ENCODE peak calls at places on chromosomes 13 and 19, in five cellular contexts. One of them, this sample, is unnamed.

GRCh38 chr19:9054768-9055167 is 32.1 kb upstream of the OR1M1 start:
- DNase-seq in AG04450: no peak
- DNase-seq in fibroblast of lung: no peak
- DNase-seq in fibroblast of pulmonary artery: no peak
- DNase-seq in sigmoid colon: no peak
- DNase-seq in this sample: no peak

GRCh38 chr13:112608212-112608611 is 20.3 kb upstream of the TUBGCP3 start:
- DNase-seq in fibroblast of pulmonary artery: no peak
- DNase-seq in sigmoid colon: no peak
- DNase-seq in fibroblast of lung: no peak
- DNase-seq in AG04450: no peak
- DNase-seq in this sample: no peak

GRCh38 chr19:13008926-13009787 is 13.9 kb downstream of the NFIX start:
- DNase-seq in AG04450: no peak
- DNase-seq in sigmoid colon: no peak
- DNase-seq in fibroblast of lung: no peak
- DNase-seq in fibroblast of pulmonary artery: no peak
- DNase-seq in this sample: no peak

GRCh38 chr13:30165791-30166190 is 141.6 kb downstream of the KATNAL1 start:
- DNase-seq in sigmoid colon: no peak
- DNase-seq in AG04450: no peak
- DNase-seq in fibroblast of lung: no peak
- DNase-seq in fibroblast of pulmonary artery: peak; percentile 29
- DNase-seq in this sample: no peak

GRCh38 chr13:70835349-70835748 is 727.1 kb upstream of the KLHL1 start:
- DNase-seq in fibroblast of pulmonary artery: no peak
- DNase-seq in AG04450: no peak
- DNase-seq in sigmoid colon: no peak
- DNase-seq in fibroblast of lung: no peak
- DNase-seq in this sample: no peak

GRCh38 chr13:24668955-24669354 is 11.3 kb upstream of the ATP12A start:
- DNase-seq in fibroblast of pulmonary artery: no peak
- DNase-seq in fibroblast of lung: no peak
- DNase-seq in sigmoid colon: no peak
- DNase-seq in AG04450: no peak
- DNase-seq in this sample: no peak

GRCh38 chr13:52644108-52644507 is 1.9 kb downstream of the HNRNPA1L2 start:
- DNase-seq in sigmoid colon: no peak
- DNase-seq in AG04450: no peak
- DNase-seq in fibroblast of pulmonary artery: no peak
- DNase-seq in fibroblast of lung: peak; percentile 8
- DNase-seq in this sample: no peak

GRCh38 chr13:77309254-77309653 is 17.6 kb downstream of the MYCBP2 start:
- DNase-seq in fibroblast of pulmonary artery: no peak
- DNase-seq in AG04450: no peak
- DNase-seq in sigmoid colon: no peak
- DNase-seq in fibroblast of lung: no peak
- DNase-seq in this sample: no peak

GRCh38 chr19:6233051-6233826 is 46.5 kb downstream of the MLLT1 start:
- DNase-seq in AG04450: no peak
- DNase-seq in fibroblast of lung: peak; percentile 27
- DNase-seq in fibroblast of pulmonary artery: peak; percentile 73
- DNase-seq in sigmoid colon: no peak
- DNase-seq in this sample: no peak

GRCh38 chr19:19105365-19106060 is 32.8 kb downstream of the TMEM161A start:
- DNase-seq in sigmoid colon: peak; percentile 76
- DNase-seq in fibroblast of lung: peak; percentile 55
- DNase-seq in AG04450: no peak
- DNase-seq in fibroblast of pulmonary artery: peak; percentile 60
- DNase-seq in this sample: peak; percentile 22

GRCh38 chr19:38830039-38830733 is 1.4 kb downstream of the ECH1 start:
- DNase-seq in fibroblast of pulmonary artery: no peak
- DNase-seq in fibroblast of lung: peak; percentile 73
- DNase-seq in sigmoid colon: no peak
- DNase-seq in AG04450: no peak
- DNase-seq in this sample: no peak

GRCh38 chr13:66914155-66914554 is 316.0 kb downstream of the PCDH9 start:
- DNase-seq in AG04450: no peak
- DNase-seq in fibroblast of lung: no peak
- DNase-seq in fibroblast of pulmonary artery: no peak
- DNase-seq in sigmoid colon: no peak
- DNase-seq in this sample: no peak

GRCh38 chr19:867855-868457 is 8.5 kb downstream of the CFD start:
- DNase-seq in fibroblast of lung: no peak
- DNase-seq in AG04450: no peak
- DNase-seq in sigmoid colon: no peak
- DNase-seq in fibroblast of pulmonary artery: no peak
- DNase-seq in this sample: no peak

GRCh38 chr19:643736-644135 is 4.1 kb downstream of the FGF22 start:
- DNase-seq in AG04450: no peak
- DNase-seq in fibroblast of pulmonary artery: no peak
- DNase-seq in sigmoid colon: no peak
- DNase-seq in fibroblast of lung: no peak
- DNase-seq in this sample: no peak

DNA sequence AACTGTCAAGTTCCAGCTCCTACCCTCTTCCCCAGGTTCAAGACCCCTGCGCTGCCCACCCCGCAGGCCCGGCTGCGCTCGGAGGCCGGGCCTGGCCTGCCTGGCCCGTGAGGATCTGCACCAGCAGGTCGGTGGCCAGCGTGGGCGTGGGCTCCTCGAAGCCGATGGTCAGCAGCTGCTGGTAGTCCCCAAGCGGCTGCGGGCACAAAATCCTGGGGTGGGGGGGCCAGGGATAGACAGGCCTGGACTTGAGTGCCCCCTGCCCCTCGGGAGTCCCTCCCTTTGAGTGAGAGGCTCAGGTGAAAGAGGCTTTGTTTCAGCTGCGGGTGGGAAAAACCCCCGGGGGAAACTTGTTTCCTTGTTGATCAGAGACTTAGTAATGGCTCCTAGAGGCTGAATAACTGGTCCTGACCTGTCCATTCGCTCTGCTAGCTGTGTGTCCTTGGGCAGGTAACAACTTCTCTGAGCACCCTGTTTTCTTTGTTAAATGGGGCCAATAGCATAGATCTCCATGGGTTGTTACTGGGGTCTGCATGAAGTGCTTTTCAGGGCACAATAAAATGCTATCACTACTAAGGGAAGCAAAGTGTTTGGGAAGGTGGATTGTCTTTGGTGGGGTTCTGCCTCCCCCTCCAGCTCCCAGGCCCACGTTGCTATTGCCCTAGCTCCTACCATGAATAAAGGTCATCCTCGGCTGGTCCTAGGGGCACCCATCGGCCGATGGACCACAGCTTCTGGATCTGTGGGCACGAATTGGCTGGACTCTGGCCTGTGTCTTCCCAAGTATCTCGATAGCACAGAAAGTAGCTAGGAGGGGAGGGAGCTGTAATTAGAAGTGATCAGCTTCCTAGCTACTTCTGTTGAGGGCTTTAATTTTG is 3.5 kb downstream of the C19orf67 start:
- DNase-seq in AG04450: no peak
- DNase-seq in fibroblast of pulmonary artery: no peak
- DNase-seq in sigmoid colon: peak; percentile 80
- DNase-seq in fibroblast of lung: no peak
- DNase-seq in this sample: no peak
- TF ChIP-seq CTCF in AG04450: no peak
- TF ChIP-seq CTCF in fibroblast of pulmonary artery: no peak
- TF ChIP-seq CTCF in sigmoid colon: no peak
- TF ChIP-seq CTCF in fibroblast of lung: no peak
- TF ChIP-seq CTCF in this sample: no peak

GRCh38 chr19:51107406-51108065 is 673 bp downstream of the CTU1 start:
- DNase-seq in sigmoid colon: no peak
- DNase-seq in fibroblast of pulmonary artery: peak; percentile 25
- DNase-seq in fibroblast of lung: peak; percentile 16
- DNase-seq in AG04450: no peak
- DNase-seq in this sample: no peak

GRCh38 chr19:51111606-51112005 is 3.4 kb upstream of the CTU1 start:
- DNase-seq in fibroblast of lung: no peak
- DNase-seq in fibroblast of pulmonary artery: peak; percentile 11
- DNase-seq in AG04450: no peak
- DNase-seq in sigmoid colon: no peak
- DNase-seq in this sample: no peak

GRCh38 chr19:51110666-51110971 is 2.4 kb upstream of the CTU1 start:
- DNase-seq in AG04450: no peak
- DNase-seq in sigmoid colon: no peak
- DNase-seq in fibroblast of pulmonary artery: no peak
- DNase-seq in fibroblast of lung: no peak
- DNase-seq in this sample: no peak

GRCh38 chr19:51108066-51108804 is at the start of gene CTU1:
- DNase-seq in sigmoid colon: peak; percentile 99
- DNase-seq in fibroblast of pulmonary artery: peak; percentile 99
- DNase-seq in AG04450: peak; percentile 98
- DNase-seq in fibroblast of lung: peak; percentile 99
- DNase-seq in this sample: peak; percentile 98

GRCh38 chr19:51108805-51109146 is 567 bp upstream of the CTU1 start:
- DNase-seq in fibroblast of pulmonary artery: no peak
- DNase-seq in sigmoid colon: no peak
- DNase-seq in AG04450: no peak
- DNase-seq in fibroblast of lung: no peak
- DNase-seq in this sample: no peak
- TF ChIP-seq CTCF in fibroblast of pulmonary artery: no peak
- TF ChIP-seq CTCF in sigmoid colon: no peak
- TF ChIP-seq CTCF in AG04450: peak; percentile 15
- TF ChIP-seq CTCF in fibroblast of lung: no peak
- TF ChIP-seq CTCF in this sample: no peak

DNA sequence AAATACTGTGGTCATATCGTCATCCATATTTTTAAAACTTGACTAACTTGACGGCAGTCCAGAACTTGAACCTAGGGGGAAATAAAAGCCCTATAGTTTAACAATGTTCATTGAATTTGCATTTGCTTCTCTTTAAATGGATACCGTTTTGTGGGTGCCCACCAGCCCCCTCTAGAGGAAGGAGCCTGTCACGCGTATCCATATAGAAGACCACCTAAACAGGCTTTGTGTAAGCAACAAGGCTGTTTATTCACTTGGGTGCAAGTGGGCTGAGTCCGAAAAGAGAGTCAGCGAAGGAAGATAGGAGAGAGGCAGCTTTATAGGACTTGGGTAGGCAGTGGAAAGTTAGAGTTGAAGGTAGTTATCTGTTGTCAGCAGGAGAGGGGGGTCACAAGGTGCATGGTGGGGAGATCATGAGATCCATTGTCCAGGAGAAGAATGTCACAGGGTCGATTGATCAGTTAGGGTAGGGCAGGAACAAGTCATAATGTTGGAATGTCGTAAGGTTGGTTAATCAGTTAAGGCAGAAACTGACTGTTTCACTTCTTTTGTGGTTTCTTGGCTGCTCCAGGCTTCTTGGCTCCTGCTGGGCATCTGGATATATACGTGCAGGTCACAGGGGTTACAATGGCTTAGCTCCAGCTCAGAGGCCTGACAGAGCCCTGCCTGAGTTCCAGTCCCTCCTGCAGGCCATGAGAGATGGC is 42.5 kb upstream of the ANKRD10 start:
- DNase-seq in AG04450: no peak
- DNase-seq in fibroblast of pulmonary artery: no peak
- DNase-seq in sigmoid colon: no peak
- DNase-seq in fibroblast of lung: peak; percentile 38
- DNase-seq in this sample: no peak
- TF ChIP-seq CTCF in AG04450: peak; percentile 45
- TF ChIP-seq CTCF in fibroblast of pulmonary artery: peak; percentile 11
- TF ChIP-seq CTCF in sigmoid colon: no peak
- TF ChIP-seq CTCF in fibroblast of lung: peak; percentile 29
- TF ChIP-seq CTCF in this sample: peak; percentile 7

GRCh38 chr13:23292596-23292995 is 111.8 kb downstream of the SGCG start:
- DNase-seq in fibroblast of pulmonary artery: peak; percentile 42
- DNase-seq in sigmoid colon: no peak
- DNase-seq in AG04450: no peak
- DNase-seq in fibroblast of lung: no peak
- DNase-seq in this sample: no peak

GRCh38 chr13:23288564-23288963 is 107.8 kb downstream of the SGCG start:
- DNase-seq in fibroblast of pulmonary artery: peak; percentile 16
- DNase-seq in sigmoid colon: no peak
- DNase-seq in AG04450: no peak
- DNase-seq in fibroblast of lung: no peak
- DNase-seq in this sample: no peak

GRCh38 chr13:23288995-23289394 is 108.2 kb downstream of the SGCG start:
- DNase-seq in fibroblast of pulmonary artery: no peak
- DNase-seq in AG04450: no peak
- DNase-seq in fibroblast of lung: no peak
- DNase-seq in sigmoid colon: no peak
- DNase-seq in this sample: no peak

DNA sequence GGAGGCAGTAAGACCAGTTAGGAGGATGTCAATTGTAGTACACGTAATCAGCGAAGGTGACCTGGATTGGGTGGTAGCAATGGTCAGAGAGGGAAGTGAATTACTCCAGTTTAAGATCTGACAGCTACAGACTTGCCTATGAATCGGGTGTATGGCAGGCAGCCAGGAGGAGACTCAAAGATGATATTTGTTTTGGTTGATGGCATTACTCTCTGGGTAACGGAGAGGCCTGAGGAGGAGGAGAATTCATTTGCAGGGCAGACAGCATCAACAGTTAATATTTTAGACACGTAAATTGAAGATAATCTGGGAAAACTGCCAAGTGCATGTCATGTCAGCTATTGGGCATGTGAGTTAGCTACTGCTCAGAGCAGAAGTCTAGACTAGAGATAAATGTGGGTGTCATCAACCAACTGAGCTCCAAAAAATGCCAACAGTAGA is 109.2 kb downstream of the SGCG start:
- DNase-seq in fibroblast of pulmonary artery: peak; percentile 74
- DNase-seq in sigmoid colon: no peak
- DNase-seq in fibroblast of lung: peak; percentile 57
- DNase-seq in AG04450: peak; percentile 1
- DNase-seq in this sample: no peak
- TF ChIP-seq CTCF in fibroblast of pulmonary artery: no peak
- TF ChIP-seq CTCF in sigmoid colon: no peak
- TF ChIP-seq CTCF in fibroblast of lung: no peak
- TF ChIP-seq CTCF in AG04450: no peak
- TF ChIP-seq CTCF in this sample: no peak